ENCODE peak calls at places on chromosomes 6 and 20, in nine cellular contexts. T is MM.1S, Q is heart left ventricle, G is upper lobe of right lung, N is Panc1, X is right atrium auricular region, W is GM12878, P is left ventricle myocardium inferior, L is esophagus squamous epithelium. Z is an unnamed sample.
A peak's percentile ranks its signal among the peaks of the same experiment; 100 is the strongest.

GRCh38 chr6:68876792-68877493 is 241.9 kb downstream of the ADGRB3 start:
- DNase-seq in T (peak; percentile 22), Q (no peak), G (no peak), N (no peak), X (no peak), W (no peak), P (no peak), L (no peak), Z (peak; percentile 4)

GRCh38 chr20:58731192-58731591 is 38.6 kb downstream of the NPEPL1 start:
- DNase-seq in T (no peak), Q (no peak), G (no peak), N (no peak), X (no peak), W (no peak), P (no peak), L (no peak), Z (no peak)

GRCh38 chr6:35392773-35393672 is 50.7 kb downstream of the PPARD start:
- DNase-seq in T (no peak), Q (no peak), G (no peak), N (no peak), X (no peak), W (no peak), P (no peak), L (no peak), Z (peak; percentile 20)

GRCh38 chr6:36851632-36852031 is 12.4 kb upstream of the CPNE5 start:
- DNase-seq in T (no peak), Q (no peak), G (no peak), N (no peak), X (no peak), W (no peak), P (no peak), L (no peak), Z (no peak)

GRCh38 chr6:20038805-20039204 is 173.5 kb downstream of the MBOAT1 start:
- DNase-seq in T (no peak), Q (no peak), G (no peak), N (no peak), X (no peak), W (no peak), P (no peak), L (no peak), Z (peak; percentile 41)

GRCh38 chr6:42153921-42154320 is 11.5 kb upstream of the C6orf132 start:
- DNase-seq in T (no peak), Q (no peak), G (no peak), N (no peak), X (no peak), W (no peak), P (no peak), L (no peak), Z (no peak)

GRCh38 chr6:30763618-30764489 is 19.5 kb upstream of the IER3 start:
- DNase-seq in T (no peak), Q (no peak), G (no peak), N (no peak), X (no peak), W (peak; percentile 66), P (no peak), L (no peak), Z (no peak)

GRCh38 chr20:46965477-46965876 is 70.8 kb downstream of the EYA2 start:
- DNase-seq in T (no peak), Q (no peak), G (peak; percentile 69), N (no peak), X (no peak), W (no peak), P (no peak), L (no peak), Z (no peak)

GRCh38 chr6:4364172-4364571 is 228.8 kb upstream of the ECI2 start:
- DNase-seq in T (no peak), Q (no peak), G (no peak), N (no peak), X (no peak), W (no peak), P (no peak), L (no peak), Z (no peak)

GRCh38 chr6:7146079-7146828 is 38.5 kb downstream of the RREB1 start:
- DNase-seq in T (peak; percentile 37), Q (peak; percentile 44), G (peak; percentile 80), N (no peak), X (no peak), W (no peak), P (peak; percentile 54), L (no peak), Z (no peak)

GRCh38 chr20:43681991-43682410 is 15.1 kb downstream of the MYBL2 start:
- DNase-seq in T (peak; percentile 99), Q (no peak), G (no peak), N (no peak), X (no peak), W (peak; percentile 89), P (no peak), L (peak; percentile 39), Z (no peak)

DNA sequence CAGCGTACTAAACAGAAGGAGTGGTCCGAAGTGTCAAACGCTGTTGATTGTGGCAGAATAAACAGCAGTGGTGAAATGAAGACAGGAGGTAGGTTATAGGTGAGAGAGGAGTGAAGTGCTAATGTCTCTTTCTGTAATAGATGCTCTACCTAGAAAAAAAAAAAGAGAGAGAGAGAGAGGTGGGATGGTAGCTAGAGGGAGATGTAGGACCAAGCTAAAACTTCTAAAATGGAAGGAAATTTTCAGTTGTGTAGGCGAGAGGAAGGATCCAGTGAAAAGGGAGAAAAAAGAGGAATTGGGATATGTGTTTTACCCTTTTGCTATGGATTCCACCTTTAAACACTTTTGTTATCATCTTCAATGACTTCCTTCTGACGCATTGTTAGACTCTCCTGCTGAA is 126.5 kb upstream of the BMP2 start:
- DNase-seq in T (no peak), Q (no peak), G (no peak), N (no peak), X (no peak), W (no peak), P (no peak), L (no peak), Z (no peak)
- TF ChIP-seq CTCF in T (no peak), Q (no peak), G (no peak), N (no peak), X (no peak), W (no peak), P (no peak), L (no peak), Z (no peak)

GRCh38 chr20:32966881-32967781 is 37.1 kb downstream of the SUN5 start:
- DNase-seq in T (no peak), Q (peak; percentile 2), G (peak; percentile 45), N (no peak), X (peak; percentile 48), W (peak; percentile 41), P (no peak), L (no peak), Z (no peak)

GRCh38 chr20:32970115-32970972 is 33.9 kb downstream of the SUN5 start:
- DNase-seq in T (no peak), Q (peak; percentile 5), G (peak; percentile 52), N (no peak), X (peak; percentile 18), W (no peak), P (no peak), L (no peak), Z (no peak)

GRCh38 chr20:32970973-32971300 is 33.3 kb downstream of the SUN5 start:
- DNase-seq in T (no peak), Q (peak; percentile 2), G (peak; percentile 56), N (no peak), X (no peak), W (no peak), P (no peak), L (no peak), Z (no peak)

GRCh38 chr20:32969356-32970114 is 34.7 kb downstream of the SUN5 start:
- DNase-seq in T (no peak), Q (peak; percentile 2), G (peak; percentile 45), N (no peak), X (peak; percentile 30), W (no peak), P (no peak), L (no peak), Z (no peak)

GRCh38 chr20:32968833-32969241 is 35.4 kb downstream of the SUN5 start:
- DNase-seq in T (no peak), Q (peak; percentile 2), G (peak; percentile 57), N (no peak), X (peak; percentile 44), W (no peak), P (no peak), L (no peak), Z (no peak)
- H3K27ac ChIP-seq in T (no peak overlapping the region), Q (no peak overlapping the region), G (no peak overlapping the region), N (no peak overlapping the region), X (no peak overlapping the region), W (no peak overlapping the region), P (no peak overlapping the region), L (no peak overlapping the region), Z (no peak overlapping the region)

GRCh38 chr6:28980137-28980796 is 24.8 kb downstream of the ZNF311 start:
- DNase-seq in T (no peak), Q (no peak), G (no peak), N (no peak), X (no peak), W (no peak), P (no peak), L (no peak), Z (no peak)

GRCh38 chr6:28981391-28981832 is 23.7 kb downstream of the ZNF311 start:
- DNase-seq in T (peak; percentile 76), Q (peak; percentile 70), G (no peak), N (no peak), X (peak; percentile 73), W (peak; percentile 64), P (peak; percentile 56), L (no peak), Z (no peak)

GRCh38 chr6:28979679-28980078 is 25.4 kb downstream of the ZNF311 start:
- DNase-seq in T (no peak), Q (no peak), G (no peak), N (no peak), X (no peak), W (no peak), P (no peak), L (no peak), Z (no peak)

GRCh38 chr6:28981833-28982475 is 23.2 kb downstream of the ZNF311 start:
- DNase-seq in T (peak; percentile 86), Q (peak; percentile 81), G (peak; percentile 84), N (peak; percentile 93), X (peak; percentile 93), W (peak; percentile 79), P (peak; percentile 66), L (no peak), Z (peak; percentile 71)

DNA sequence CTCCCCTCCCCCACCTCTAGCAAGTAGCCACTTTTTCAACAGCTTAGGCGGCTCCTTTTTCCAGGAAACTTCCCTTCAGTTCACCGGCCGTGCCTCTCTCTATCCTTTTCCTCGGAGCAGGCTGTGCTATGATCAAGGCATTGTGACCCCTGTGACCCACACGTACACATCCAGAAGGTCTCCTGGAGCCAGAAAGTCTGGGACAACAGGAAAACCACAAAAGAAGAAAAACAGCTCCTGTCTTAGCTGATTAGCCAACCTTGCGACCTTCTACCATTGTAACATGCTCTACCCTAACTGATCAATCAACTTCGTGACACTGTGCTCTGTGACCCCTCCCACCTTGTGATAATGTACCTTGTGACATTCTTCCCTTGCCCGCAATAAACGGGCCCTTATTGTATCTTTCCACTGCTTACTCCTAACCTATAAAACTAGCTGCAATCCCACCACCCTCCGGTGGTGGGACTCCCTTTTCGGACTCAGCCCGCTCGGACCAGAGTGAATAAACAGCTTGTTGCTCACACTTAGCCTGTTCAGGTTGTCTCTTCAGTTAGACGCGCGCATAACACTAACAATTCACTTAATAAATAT is 24.2 kb downstream of the ZNF311 start:
- DNase-seq in T (peak; percentile 67), Q (peak; percentile 27), G (no peak), N (no peak), X (peak; percentile 69), W (peak; percentile 11), P (peak; percentile 20), L (no peak), Z (peak; percentile 32)
- TF ChIP-seq CTCF in T (peak; percentile 23), Q (peak; percentile 46), G (peak; percentile 28), N (peak; percentile 57), X (peak; percentile 20), W (no peak), P (peak; percentile 42), L (peak; percentile 45), Z (peak; percentile 22)

GRCh38 chr6:107786709-107787588 is 37.2 kb downstream of the SCML4 start:
- DNase-seq in T (peak; percentile 85), Q (no peak), G (no peak), N (no peak), X (no peak), W (peak; percentile 21), P (no peak), L (no peak), Z (no peak)
- H3K27ac ChIP-seq in T (peak overlapping the region; percentile 42), Q (no peak overlapping the region), G (no peak overlapping the region), N (no peak overlapping the region), X (no peak overlapping the region), W (no peak overlapping the region), P (no peak overlapping the region), L (no peak overlapping the region), Z (no peak overlapping the region)